ENCODE peak calls at places on chromosomes 3 and 15, in eight cellular contexts. T, B, V, N, Q, G, J and C are unnamed samples.

GRCh38 chr15:62588930-62589655 is 424.0 kb upstream of the C2CD4B start:
- DNase-seq in V (peak; percentile 58), Q (no peak), J (no peak), N (no peak), T (no peak), G (no peak), B (no peak), C (no peak)

GRCh38 chr3:123143669-123144411 is 57.9 kb upstream of the SEC22A start:
- DNase-seq in V (no peak), Q (peak; percentile 24), B (no peak), G (no peak), J (no peak), T (no peak), N (no peak), C (no peak)

GRCh38 chr15:90004252-90004651 is 3.1 kb downstream of the ZNF710 start:
- DNase-seq in B (no peak), G (peak; percentile 31), V (peak; percentile 47), J (no peak), N (peak; percentile 62), T (peak; percentile 27), Q (no peak), C (no peak)

GRCh38 chr3:122092460-122093165 is 37.5 kb downstream of the CD86 start:
- DNase-seq in G (peak; percentile 60), V (peak; percentile 63), B (no peak), N (no peak), T (no peak), Q (no peak), J (peak; percentile 36), C (peak; percentile 66)

GRCh38 chr3:24952388-24952787 is 457.7 kb upstream of the THRB start:
- DNase-seq in B (no peak), T (no peak), V (no peak), N (no peak), G (no peak), J (no peak), Q (no peak), C (no peak)

GRCh38 chr3:107367353-107367752 is 9.9 kb upstream of the CCDC54 start:
- DNase-seq in T (no peak), Q (no peak), N (no peak), B (no peak), G (no peak), J (no peak), V (peak; percentile 74), C (no peak)

GRCh38 chr3:119184808-119185690 is 11.7 kb downstream of the UPK1B start:
- DNase-seq in G (no peak), T (no peak), B (no peak), J (no peak), N (no peak), Q (no peak), V (peak; percentile 65), C (no peak)

GRCh38 chr3:111998661-111999641 is at the start of gene TAGLN3:
- DNase-seq in V (peak; percentile 25), Q (peak; percentile 30), T (no peak), N (peak; percentile 48), G (no peak), J (peak; percentile 62), B (no peak), C (no peak)

GRCh38 chr3:65785065-65785645 is 253.6 kb downstream of the MAGI1 start:
- DNase-seq in V (peak; percentile 79), Q (no peak), B (no peak), J (peak; percentile 24), N (no peak), T (no peak), G (no peak), C (no peak)

GRCh38 chr15:52466716-52467115 is 62.0 kb downstream of the MYO5A start:
- DNase-seq in J (no peak), G (no peak), B (no peak), T (no peak), N (no peak), V (no peak), Q (no peak), C (no peak)

GRCh38 chr15:62578548-62578947 is 413.5 kb upstream of the C2CD4B start:
- DNase-seq in G (no peak), N (no peak), B (no peak), T (no peak), V (no peak), J (no peak), Q (no peak), C (no peak)

GRCh38 chr15:75591655-75592364 is 12.7 kb upstream of the PTPN9 start:
- DNase-seq in G (no peak), T (no peak), B (no peak), V (no peak), J (no peak), Q (no peak), N (no peak), C (no peak)

GRCh38 chr15:75594276-75594675 is 15.2 kb upstream of the PTPN9 start:
- DNase-seq in V (no peak), B (no peak), G (no peak), Q (no peak), T (peak; percentile 66), J (no peak), N (no peak), C (no peak)

GRCh38 chr15:75584121-75584520 is 5.0 kb upstream of the PTPN9 start:
- DNase-seq in J (no peak), N (no peak), T (no peak), B (no peak), Q (no peak), G (no peak), V (no peak), C (no peak)

GRCh38 chr15:75590239-75590638 is 11.1 kb upstream of the PTPN9 start:
- DNase-seq in V (no peak), G (no peak), N (no peak), Q (no peak), B (no peak), J (no peak), T (no peak), C (no peak)

DNA sequence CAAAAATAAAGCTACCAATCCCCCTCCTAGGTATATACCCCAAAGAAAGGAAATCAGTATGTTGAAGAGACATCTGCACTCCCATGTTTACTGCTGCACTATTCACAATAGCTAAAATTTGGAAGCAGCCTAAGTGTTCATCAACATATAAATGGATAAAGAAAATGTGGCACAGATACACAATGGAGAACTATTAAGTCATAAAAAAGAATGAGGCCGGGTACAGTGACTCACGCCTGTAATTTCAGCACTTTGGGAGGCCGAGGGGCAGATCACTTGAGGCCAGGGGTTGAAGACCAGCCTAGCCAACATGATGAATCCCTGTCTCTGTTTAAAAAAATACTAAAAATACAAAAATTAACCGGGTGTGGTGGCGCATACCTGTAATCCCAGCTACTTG is 10.0 kb upstream of the PTPN9 start:
- DNase-seq in Q (no peak), B (no peak), G (no peak), V (no peak), J (no peak), N (no peak), T (no peak), C (no peak)
- TF ChIP-seq CTCF in Q (no peak), B (no peak), G (no peak), V (no peak), J (no peak), N (no peak), T (no peak), C (no peak)

GRCh38 chr3:181725033-181725775 is 13.5 kb downstream of the SOX2 start:
- DNase-seq in B (no peak), T (no peak), G (no peak), J (no peak), N (no peak), V (no peak), Q (no peak), C (no peak)

GRCh38 chr3:181727122-181728036 is 15.7 kb downstream of the SOX2 start:
- DNase-seq in Q (no peak), J (no peak), G (no peak), B (no peak), N (no peak), T (no peak), V (no peak), C (no peak)

GRCh38 chr3:181724432-181724740 is 12.7 kb downstream of the SOX2 start:
- DNase-seq in T (no peak), J (no peak), V (no peak), G (no peak), B (no peak), N (no peak), Q (no peak), C (no peak)

GRCh38 chr3:181726351-181727121 is 14.8 kb downstream of the SOX2 start:
- DNase-seq in N (no peak), B (no peak), T (no peak), Q (no peak), G (no peak), J (peak; percentile 48), V (no peak), C (no peak)

GRCh38 chr3:181725830-181726229 is 14.1 kb downstream of the SOX2 start:
- DNase-seq in B (no peak), G (no peak), N (no peak), J (no peak), T (no peak), Q (no peak), V (no peak), C (peak; percentile 70)
- H3K4me1 ChIP-seq in B (peaks cover 11% of the 10 kb centered on the region), G (peaks cover 24% of the 10 kb centered on the region), N (peaks cover 11% of the 10 kb centered on the region), J (no peaks in the 10 kb centered on the region), T (peaks cover 4% of the 10 kb centered on the region), Q (peaks cover 12% of the 10 kb centered on the region), V (no peaks in the 10 kb centered on the region), C (peaks cover 13% of the 10 kb centered on the region)

GRCh38 chr15:77179541-77179998 is 108.7 kb upstream of the TSPAN3 start:
- DNase-seq in G (no peak), B (no peak), J (no peak), N (no peak), T (no peak), Q (no peak), V (peak; percentile 59), C (no peak)

GRCh38 chr15:77183066-77183465 is 112.2 kb upstream of the TSPAN3 start:
- DNase-seq in T (no peak), V (no peak), N (no peak), Q (no peak), B (no peak), J (no peak), G (no peak), C (no peak)

GRCh38 chr15:77180270-77180669 is 109.4 kb upstream of the TSPAN3 start:
- DNase-seq in G (no peak), V (no peak), Q (no peak), T (no peak), B (no peak), N (no peak), J (no peak), C (no peak)

GRCh38 chr15:77180757-77181156 is 109.8 kb upstream of the TSPAN3 start:
- DNase-seq in T (no peak), B (no peak), N (no peak), V (peak; percentile 87), Q (no peak), G (no peak), J (no peak), C (no peak)

GRCh38 chr15:77181305-77182074 is 110.6 kb upstream of the TSPAN3 start:
- DNase-seq in G (no peak), J (no peak), V (no peak), T (no peak), Q (no peak), N (no peak), B (no peak), C (no peak)
- H3K4me3 ChIP-seq in G (no peak overlapping the region), J (no peak overlapping the region), V (no peak overlapping the region), T (no peak overlapping the region), Q (no peak overlapping the region), N (no peak overlapping the region), B (no peak overlapping the region), C (no peak overlapping the region)

GRCh38 chr15:48253186-48253585 is 47.1 kb downstream of the SLC12A1 start:
- DNase-seq in J (no peak), V (no peak), N (no peak), B (no peak), G (no peak), T (no peak), Q (no peak), C (no peak)

GRCh38 chr15:48244923-48245322 is 38.8 kb downstream of the SLC12A1 start:
- DNase-seq in Q (no peak), T (no peak), B (no peak), N (no peak), G (no peak), J (no peak), V (peak; percentile 43), C (no peak)

GRCh38 chr15:48250640-48251076 is 44.6 kb downstream of the SLC12A1 start:
- DNase-seq in N (no peak), G (peak; percentile 33), V (peak; percentile 88), Q (peak; percentile 17), J (peak; percentile 68), B (no peak), T (no peak), C (no peak)
- TF ChIP-seq CTCF in N (peak; percentile 32), G (peak; percentile 88), V (peak; percentile 66), Q (peak; percentile 67), J (peak; percentile 78), B (peak; percentile 24), T (peak; percentile 33), C (peak; percentile 47)